ENCODE peak calls at places on chromosomes 3 and 15, in eight cellular contexts. T is A549, R is Peyer's patch, U is PC-3, G is AG04450, B is HCT116, Z is transverse colon, X is suprapubic skin. L is an unnamed sample.
A peak's percentile ranks its signal among the peaks of the same experiment; 100 is the strongest.

GRCh38 chr3:128557531-128558280 is 64.7 kb upstream of the GATA2 start:
- DNase-seq in R (no peak), G (no peak), X (no peak), U (no peak), T (no peak), Z (no peak), B (no peak), L (no peak)

GRCh38 chr3:212432-212831 is 15.9 kb downstream of the CHL1 start:
- DNase-seq in G (no peak), U (no peak), Z (no peak), R (no peak), B (no peak), X (no peak), T (no peak), L (no peak)

GRCh38 chr3:20916966-20917606 is 731.1 kb upstream of the SGO1 start:
- DNase-seq in X (no peak), Z (no peak), R (no peak), B (no peak), G (no peak), U (no peak), T (no peak), L (no peak)

GRCh38 chr3:188036375-188036985 is 117.5 kb upstream of the LPP start:
- DNase-seq in R (no peak), U (no peak), G (no peak), B (no peak), T (no peak), X (no peak), Z (no peak), L (peak; percentile 91)

GRCh38 chr15:91113036-91113435 is 13.0 kb downstream of the SV2B start:
- DNase-seq in G (no peak), T (no peak), B (no peak), Z (no peak), U (no peak), R (no peak), X (no peak), L (no peak)

GRCh38 chr15:48324949-48325348 is 6.3 kb upstream of the DUT start:
- DNase-seq in B (no peak), G (no peak), T (no peak), Z (no peak), X (no peak), U (peak; percentile 7), R (no peak), L (no peak)

GRCh38 chr3:156619376-156619775 is 55.0 kb upstream of the TIPARP start:
- DNase-seq in T (no peak), R (no peak), U (no peak), B (no peak), G (no peak), X (no peak), Z (no peak), L (no peak)

GRCh38 chr15:101522621-101523559 is 33.4 kb upstream of the PCSK6 start:
- DNase-seq in R (no peak), B (no peak), U (no peak), G (no peak), T (no peak), X (no peak), Z (no peak), L (no peak)

GRCh38 chr15:56342653-56343052 is 22.6 kb upstream of the TEX9 start:
- DNase-seq in G (no peak), R (no peak), B (no peak), Z (no peak), U (no peak), T (no peak), X (no peak), L (no peak)

GRCh38 chr3:4394048-4394447 is 73.0 kb downstream of the SUMF1 start:
- DNase-seq in Z (peak; percentile 11), T (no peak), G (no peak), U (no peak), X (no peak), B (no peak), R (no peak), L (no peak)

GRCh38 chr3:144112036-144112435 is 140.4 kb downstream of the DIPK2A start:
- DNase-seq in Z (no peak), G (no peak), R (no peak), X (no peak), T (no peak), B (no peak), U (no peak), L (no peak)

GRCh38 chr3:182979719-182980191 is 583 bp downstream of the DCUN1D1 start:
- DNase-seq in R (peak; percentile 65), Z (peak; percentile 35), B (no peak), T (peak; percentile 6), X (no peak), U (peak; percentile 37), G (no peak), L (peak; percentile 40)

GRCh38 chr3:76565496-76566210 is 474.2 kb upstream of the ROBO2 start:
- DNase-seq in T (no peak), X (no peak), U (no peak), Z (no peak), B (no peak), G (no peak), R (no peak), L (no peak)
- H3K4me3 ChIP-seq in T (no peak overlapping the region), X (no peak overlapping the region), U (no peak overlapping the region), Z (no peak overlapping the region), B (no peak overlapping the region), G (no peak overlapping the region), R (no peak overlapping the region), L (no peak overlapping the region)

DNA sequence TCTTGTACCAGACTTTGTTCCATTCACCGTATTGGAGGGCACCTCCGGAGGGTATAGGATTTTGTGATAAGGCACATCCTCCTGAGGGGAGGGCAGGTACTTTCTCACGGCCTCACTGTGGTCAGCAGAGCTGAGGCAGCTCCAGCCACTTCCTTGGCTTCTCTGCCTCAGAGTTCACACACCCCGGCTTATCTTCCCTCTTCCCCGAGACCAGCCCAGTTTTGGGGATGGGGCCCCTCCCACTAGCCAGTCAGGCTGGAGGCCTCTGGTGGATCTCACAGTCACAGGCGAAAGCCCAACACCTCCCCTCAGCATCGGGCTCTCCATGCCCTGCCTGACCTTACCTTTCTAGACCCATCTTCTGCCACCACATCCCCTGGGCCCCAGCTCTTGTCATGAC is 316.2 kb upstream of the CTDSPL start:
- DNase-seq in T (no peak), B (no peak), R (no peak), U (no peak), Z (no peak), G (no peak), X (no peak), L (no peak)
- TF ChIP-seq CTCF in T (no peak), B (no peak), R (no peak), U (no peak), Z (no peak), G (no peak), X (no peak), L (no peak)

GRCh38 chr15:31338879-31339557 is 12.4 kb downstream of the KLF13 start:
- DNase-seq in G (peak; percentile 29), B (no peak), T (peak; percentile 30), Z (no peak), X (no peak), R (peak; percentile 57), U (peak; percentile 27), L (peak; percentile 89)
- H3K4me3 ChIP-seq in G (peak overlapping the region; percentile 1), B (no peak overlapping the region), T (no peak overlapping the region), Z (no peak overlapping the region), X (peak overlapping the region; percentile 12), R (no peak overlapping the region), U (no peak overlapping the region), L (no peak overlapping the region)

GRCh38 chr3:148631124-148631903 is 66.4 kb upstream of the AGTR1 start:
- DNase-seq in B (no peak), Z (no peak), U (no peak), X (no peak), T (no peak), R (no peak), G (no peak), L (no peak)
- TF ChIP-seq CTCF in B (peak; percentile 16), Z (no peak), U (peak; percentile 41), X (no peak), T (peak; percentile 41), R (no peak), G (peak; percentile 41), L (no peak)

GRCh38 chr3:71447803-71448202 is 135.7 kb downstream of the FOXP1 start:
- DNase-seq in X (no peak), G (no peak), U (no peak), R (no peak), T (no peak), Z (no peak), B (no peak), L (no peak)
- H3K4me3 ChIP-seq in X (no peak overlapping the region), G (no peak overlapping the region), U (no peak overlapping the region), R (no peak overlapping the region), T (no peak overlapping the region), Z (no peak overlapping the region), B (no peak overlapping the region), L (no peak overlapping the region)

GRCh38 chr3:31555204-31555603 is 22.5 kb downstream of the STT3B start:
- DNase-seq in B (no peak), X (no peak), R (no peak), T (no peak), G (no peak), U (no peak), Z (no peak), L (no peak)
- TF ChIP-seq CTCF in B (no peak), X (no peak), R (no peak), T (no peak), G (no peak), U (no peak), Z (no peak), L (no peak)

DNA sequence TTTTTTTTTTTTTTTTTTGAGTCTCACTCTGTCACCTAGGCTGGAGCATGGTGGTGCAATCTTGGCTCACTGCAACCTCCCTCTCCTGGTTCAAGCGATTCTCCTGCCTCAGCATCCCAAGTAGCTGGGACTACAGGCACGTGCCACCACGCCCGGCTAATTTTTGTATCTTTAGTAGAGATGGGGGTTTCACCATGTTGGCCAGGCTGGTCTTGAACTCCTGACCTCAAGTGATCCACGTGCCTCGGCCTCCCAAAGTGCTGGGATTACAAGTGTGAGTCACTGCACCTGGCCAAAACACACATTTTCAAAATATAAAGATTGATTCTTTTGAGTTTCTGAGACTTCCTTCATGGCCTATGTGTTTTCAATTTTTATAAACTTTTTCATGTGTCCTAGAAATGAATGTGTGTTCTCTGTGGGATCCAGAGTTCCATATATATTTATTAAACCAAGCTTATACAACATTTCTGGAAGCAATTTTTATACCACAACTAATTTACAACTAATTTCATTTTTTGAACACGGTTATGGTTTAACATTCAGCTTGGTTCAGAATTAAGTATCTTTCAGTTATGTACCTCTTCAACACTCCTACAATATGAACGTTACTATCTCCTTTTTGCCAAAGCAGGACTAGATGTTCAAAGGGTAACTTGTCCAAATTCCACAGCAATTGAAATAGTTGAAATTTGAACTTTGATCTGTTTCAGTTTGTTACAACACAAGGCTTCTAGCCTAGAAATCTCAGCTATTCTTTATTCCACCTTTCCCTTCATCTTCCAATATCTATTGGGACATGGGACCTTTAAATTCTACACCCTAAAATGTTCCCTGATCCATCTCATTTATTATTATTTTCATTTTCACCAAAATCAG is 1.5 kb downstream of the ACAD11 start:
- DNase-seq in T (no peak), R (no peak), U (no peak), G (no peak), B (no peak), Z (no peak), X (no peak), L (no peak)
- H3K4me3 ChIP-seq in T (no peak overlapping the region), R (peak overlapping the region; percentile 92), U (peak overlapping the region; percentile 93), G (peak overlapping the region; percentile 76), B (no peak overlapping the region), Z (peak overlapping the region; percentile 97), X (peak overlapping the region; percentile 92), L (no peak overlapping the region)

GRCh38 chr3:9404680-9405079 is 7.3 kb downstream of the SETD5 start:
- DNase-seq in G (no peak), B (no peak), X (no peak), R (no peak), U (no peak), Z (no peak), T (no peak), L (no peak)
- TF ChIP-seq CTCF in G (peak; percentile 11), B (no peak), X (no peak), R (no peak), U (peak; percentile 30), Z (no peak), T (peak; percentile 28), L (no peak)

GRCh38 chr15:39582977-39583585 is 2.2 kb downstream of the THBS1 start:
- DNase-seq in B (no peak), U (no peak), X (no peak), R (no peak), T (no peak), Z (no peak), G (no peak), L (no peak)
- H3K4me3 ChIP-seq in B (no peak overlapping the region), U (peak overlapping the region; percentile 87), X (peak overlapping the region; percentile 61), R (peak overlapping the region; percentile 79), T (peak overlapping the region; percentile 95), Z (peak overlapping the region; percentile 83), G (peak overlapping the region; percentile 99), L (no peak overlapping the region)

L was measured in body of pancreas.